ENCODE peak calls at places on chromosome 5, in six cellular contexts. I, T, M, C, K and G are unnamed samples.

GRCh38 chr5:3852154-3852930 is 256.7 kb downstream of the IRX1 start:
- DNase-seq in I (no peak), T (no peak), M (no peak), C (no peak), K (no peak), G (no peak)

GRCh38 chr5:157326440-157327023 is 60.6 kb downstream of the CYFIP2 start:
- DNase-seq in I (no peak), T (no peak), M (no peak), C (no peak), K (no peak), G (no peak)

GRCh38 chr5:5266296-5266695 is 126.2 kb downstream of the ADAMTS16 start:
- DNase-seq in I (no peak), T (no peak), M (no peak), C (no peak), K (no peak), G (no peak)

GRCh38 chr5:43679214-43679613 is 76.2 kb downstream of the NNT start:
- DNase-seq in I (no peak), T (no peak), M (no peak), C (no peak), K (no peak), G (no peak)

GRCh38 chr5:180898621-180899246 is at the start of gene BTNL8:
- DNase-seq in I (no peak), T (no peak), M (no peak), C (no peak), K (no peak), G (no peak)

GRCh38 chr5:94849821-94850736 is 231.6 kb downstream of the SLF1 start:
- DNase-seq in I (peak), T (peak), M (peak), C (peak), K (no peak), G (peak)

GRCh38 chr5:170848033-170848432 is 13.8 kb upstream of the RANBP17 start:
- DNase-seq in I (no peak), T (no peak), M (peak), C (no peak), K (no peak), G (peak)

GRCh38 chr5:63121471-63121870 is 542.9 kb downstream of the LRRC70 start:
- DNase-seq in I (no peak), T (no peak), M (no peak), C (no peak), K (no peak), G (no peak)

GRCh38 chr5:14006823-14007510 is 62.5 kb upstream of the DNAH5 start:
- DNase-seq in I (no peak), T (no peak), M (no peak), C (no peak), K (no peak), G (no peak)

GRCh38 chr5:138336952-138337684 is 948 bp upstream of the FAM53C start:
- DNase-seq in I (no peak), T (peak), M (peak), C (peak), K (no peak), G (peak)

GRCh38 chr5:73435640-73436534 is 12.7 kb downstream of the FOXD1 start:
- DNase-seq in I (no peak), T (peak), M (no peak), C (no peak), K (no peak), G (no peak)
- H3K4me3 ChIP-seq in I (no peak), T (no peak), M (no peak), C (no peak), K (peak), G (no peak)

GRCh38 chr5:77616920-77617319 is 21.6 kb downstream of the OTP start:
- DNase-seq in I (no peak), T (no peak), M (no peak), C (no peak), K (no peak), G (no peak)

GRCh38 chr5:77621440-77621839 is 17.1 kb downstream of the OTP start:
- DNase-seq in I (no peak), T (no peak), M (no peak), C (no peak), K (no peak), G (no peak)

GRCh38 chr5:77623341-77623740 is 15.2 kb downstream of the OTP start:
- DNase-seq in I (no peak), T (no peak), M (no peak), C (no peak), K (no peak), G (no peak)

GRCh38 chr5:77620404-77620803 is 18.1 kb downstream of the OTP start:
- DNase-seq in I (no peak), T (peak), M (no peak), C (peak), K (peak), G (no peak)
- H3K4ac ChIP-seq in I (no peak), T (no peak), M (no peak), C (no peak), K (no peak), G (no peak)

GRCh38 chr5:132272341-132273210 is 15.1 kb downstream of the PDLIM4 start:
- DNase-seq in I (peak), T (peak), M (peak), C (peak), K (peak), G (peak)

GRCh38 chr5:132275367-132276220 is 18.1 kb downstream of the PDLIM4 start:
- DNase-seq in I (no peak), T (no peak), M (no peak), C (no peak), K (no peak), G (no peak)

GRCh38 chr5:132273631-132274030 is 16.1 kb downstream of the PDLIM4 start:
- DNase-seq in I (no peak), T (no peak), M (no peak), C (no peak), K (no peak), G (no peak)

GRCh38 chr5:132271251-132272246 is 14.1 kb downstream of the PDLIM4 start:
- DNase-seq in I (no peak), T (no peak), M (no peak), C (no peak), K (peak), G (no peak)

GRCh38 chr5:132274050-132274869 is 16.8 kb downstream of the PDLIM4 start:
- DNase-seq in I (no peak), T (no peak), M (no peak), C (no peak), K (no peak), G (no peak)
- H2BK5ac ChIP-seq in I (peak), T (no peak), M (no peak), C (no peak), K (no peak), G (no peak)

DNA sequence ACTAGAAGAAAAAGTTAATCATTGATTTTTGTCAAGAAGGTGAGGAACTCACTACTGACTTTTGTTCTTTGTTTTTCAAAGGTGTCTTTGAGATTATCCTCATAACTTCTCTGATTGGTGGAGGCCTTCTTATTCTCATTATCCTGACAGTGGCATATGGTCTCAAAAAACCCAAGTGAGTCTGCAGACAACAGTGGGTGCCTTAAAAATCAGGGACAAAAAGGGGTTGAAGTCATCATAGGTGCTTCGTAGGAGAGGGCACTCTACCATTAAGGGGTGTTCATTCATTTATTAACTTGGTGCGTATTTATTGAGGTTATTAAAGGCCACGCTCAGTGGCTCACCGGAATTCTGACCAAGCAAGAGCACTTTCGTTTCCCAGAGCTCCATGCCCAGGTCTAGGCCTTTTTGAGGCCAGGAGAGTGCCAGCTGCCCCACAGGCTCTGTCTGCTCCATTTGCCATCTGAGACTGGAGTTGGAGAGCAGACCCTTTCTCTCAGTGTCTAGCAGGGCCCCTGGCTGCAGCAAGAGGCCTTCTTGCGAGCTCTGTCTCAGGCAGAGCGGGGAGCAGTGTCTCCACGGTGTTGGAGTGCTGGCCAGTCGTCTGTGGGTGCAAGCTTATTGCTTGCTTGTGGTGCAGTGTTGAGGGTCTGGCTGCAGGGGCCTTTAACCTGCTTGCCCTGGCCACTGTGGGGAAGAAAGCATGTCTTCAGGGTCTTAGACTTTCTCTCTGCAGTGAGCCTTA is 62.4 kb downstream of the IL31RA start:
- DNase-seq in I (no peak), T (no peak), M (no peak), C (no peak), K (peak), G (no peak)
- H3K4me3 ChIP-seq in I (no peak), T (no peak), M (no peak), C (no peak), K (no peak), G (no peak)

GRCh38 chr5:15021286-15022046 is 149.9 kb upstream of the ANKH start:
- DNase-seq in I (no peak), T (peak), M (peak), C (peak), K (no peak), G (peak)
- H3K4ac ChIP-seq in I (no peak), T (no peak), M (no peak), C (peak), K (no peak), G (peak)

DNA sequence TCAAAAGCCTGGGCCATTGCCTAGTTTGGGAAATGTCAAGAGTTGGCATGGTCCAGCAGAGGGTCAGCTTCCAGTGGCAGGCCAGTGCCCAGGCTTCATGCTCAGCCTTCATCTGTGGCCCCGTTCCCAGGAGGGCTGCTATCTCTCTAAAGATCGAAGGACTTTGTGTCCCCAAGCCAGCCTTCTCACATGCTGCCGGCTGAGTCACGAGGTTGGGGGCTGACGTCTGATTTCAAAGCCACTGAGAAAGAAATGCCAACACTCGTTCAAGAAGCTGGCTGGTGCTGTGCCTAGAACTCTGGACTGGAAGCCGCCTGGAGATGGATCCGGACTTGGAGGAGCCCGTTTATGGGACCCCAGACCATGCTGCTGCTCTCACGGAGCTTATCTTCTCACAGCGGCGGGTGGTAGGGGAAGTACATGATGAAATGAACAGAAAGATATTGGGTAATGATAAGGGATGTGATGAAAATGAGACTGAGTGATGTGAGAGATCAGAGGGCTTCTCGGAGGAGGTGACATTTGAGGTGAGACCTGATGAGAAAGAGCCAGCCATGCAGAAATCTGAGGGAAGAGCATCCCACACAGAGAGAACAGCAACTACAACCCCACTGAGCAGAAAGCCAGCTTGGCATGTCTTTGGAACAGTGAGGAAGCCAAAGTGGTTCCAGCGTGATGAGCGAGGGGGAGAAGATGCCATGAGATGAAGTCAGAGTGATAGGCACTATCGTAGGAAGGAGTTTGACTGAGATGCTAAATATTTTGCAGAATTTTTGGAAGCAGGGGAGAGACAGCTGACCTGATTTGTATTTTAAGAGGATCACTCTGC is 54.9 kb upstream of the BOD1 start:
- DNase-seq in I (no peak), T (peak), M (no peak), C (no peak), K (no peak), G (no peak)
- H2BK5ac ChIP-seq in I (no peak), T (no peak), M (no peak), C (no peak), K (peak), G (no peak)

GRCh38 chr5:997001-997474 is 11.6 kb upstream of the NKD2 start:
- DNase-seq in I (no peak), T (peak), M (peak), C (no peak), K (no peak), G (no peak)

GRCh38 chr5:995318-995717 is 13.3 kb upstream of the NKD2 start:
- DNase-seq in I (no peak), T (no peak), M (no peak), C (no peak), K (no peak), G (no peak)

GRCh38 chr5:997711-998110 is 10.9 kb upstream of the NKD2 start:
- DNase-seq in I (no peak), T (no peak), M (no peak), C (no peak), K (no peak), G (no peak)

GRCh38 chr5:994272-994607 is 14.4 kb upstream of the NKD2 start:
- DNase-seq in I (no peak), T (no peak), M (no peak), C (no peak), K (no peak), G (no peak)

DNA sequence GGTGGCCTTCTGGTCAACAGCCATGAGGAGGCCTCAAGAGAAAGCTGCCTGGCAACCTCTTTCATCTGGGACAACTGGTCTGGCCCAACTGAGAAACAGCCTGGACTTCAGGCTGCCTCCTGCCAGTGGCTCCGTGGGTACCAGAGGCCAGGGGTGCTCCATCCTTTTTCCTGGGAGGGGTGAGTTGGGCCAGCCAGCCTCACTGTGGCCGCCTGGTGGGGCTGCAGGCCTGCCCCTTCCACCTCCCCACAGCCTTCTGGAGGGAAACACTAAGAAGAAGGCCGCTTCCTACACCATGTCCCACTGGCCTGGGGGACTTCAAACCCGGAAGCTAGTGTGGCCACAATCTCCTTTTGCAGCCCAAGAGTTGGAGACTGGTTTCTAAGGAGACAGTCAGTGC is 13.8 kb upstream of the NKD2 start:
- DNase-seq in I (no peak), T (no peak), M (no peak), C (no peak), K (peak), G (no peak)
- H3K4me3 ChIP-seq in I (no peak), T (no peak), M (no peak), C (no peak), K (no peak), G (no peak)

DNA sequence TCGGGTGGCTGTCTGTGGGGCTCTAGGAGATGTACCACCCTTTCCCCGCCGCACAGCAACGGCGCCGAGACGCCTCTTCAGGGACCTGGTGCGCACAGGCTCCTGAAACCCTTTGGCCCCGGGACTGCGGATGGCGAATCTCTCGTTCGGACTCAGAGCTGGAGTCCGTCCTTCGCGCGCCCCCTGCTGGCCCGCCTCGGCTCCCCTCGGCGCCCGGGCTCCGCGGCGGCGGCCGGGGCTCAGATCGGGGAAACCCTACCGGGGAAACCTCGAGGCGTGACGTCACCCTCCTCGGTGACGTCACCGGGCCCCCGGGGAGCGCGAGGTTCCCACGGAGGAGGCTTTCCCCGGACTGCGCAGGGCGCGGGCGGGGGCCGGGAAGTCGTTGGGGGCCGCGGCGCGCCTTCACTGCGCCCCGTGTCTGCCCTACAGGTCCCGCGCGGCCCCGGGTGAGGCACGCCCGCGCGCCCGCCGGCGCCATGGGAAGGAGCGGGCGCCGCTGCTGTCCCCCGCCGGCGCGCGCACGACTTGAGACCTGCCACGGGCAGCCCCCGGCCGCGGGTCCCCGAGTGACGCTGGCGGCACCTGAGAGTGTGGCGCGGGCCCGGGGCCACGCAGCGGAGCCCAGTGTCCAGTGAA is 7.9 kb downstream of the PRR7 start:
- DNase-seq in I (peak), T (peak), M (peak), C (peak), K (peak), G (peak)
- H3K4ac ChIP-seq in I (peak), T (no peak), M (no peak), C (no peak), K (no peak), G (no peak)

GRCh38 chr5:161687316-161687715 is 1.8 kb downstream of the GABRA6 start:
- DNase-seq in I (no peak), T (no peak), M (no peak), C (no peak), K (no peak), G (no peak)
- H2BK5ac ChIP-seq in I (no peak), T (no peak), M (no peak), C (no peak), K (no peak), G (no peak)

DNA sequence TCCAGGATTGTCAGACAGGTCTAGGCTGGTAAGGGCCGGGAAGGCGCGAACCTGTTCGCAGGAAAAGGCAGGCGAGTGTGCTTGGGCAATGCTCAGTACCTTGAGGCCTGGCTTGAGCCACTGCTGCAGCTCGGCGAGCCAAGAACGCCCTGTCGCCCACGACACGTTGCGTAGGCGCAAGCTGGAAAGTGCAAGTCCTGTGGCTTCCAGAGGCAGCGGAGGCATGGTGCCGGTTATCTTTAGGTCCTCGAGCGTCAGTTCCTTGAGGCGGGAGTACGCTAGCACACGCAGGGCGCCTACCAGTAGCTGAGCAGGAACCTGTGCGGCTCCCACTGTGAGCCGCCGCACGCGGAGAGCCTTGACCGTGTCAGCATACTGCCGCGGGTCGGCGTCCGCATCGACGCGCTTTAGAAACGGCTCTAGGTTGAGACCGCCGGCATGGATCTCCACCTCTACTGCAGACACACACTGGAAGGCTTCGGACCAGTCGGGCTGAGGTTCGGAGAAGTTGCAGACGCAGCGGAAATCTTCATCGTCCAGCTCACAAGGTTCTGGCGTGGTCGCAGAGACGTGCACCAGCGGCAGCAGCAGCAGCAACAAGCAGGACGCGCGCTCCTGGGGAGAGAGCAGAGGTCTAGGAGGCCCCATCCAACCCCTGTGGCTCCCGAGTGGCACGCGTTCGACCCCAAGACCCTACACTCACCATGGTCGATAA is 452 bp downstream of the CD14 start:
- DNase-seq in I (no peak), T (no peak), M (no peak), C (peak), K (no peak), G (peak)
- H3K4me3 ChIP-seq in I (no peak), T (no peak), M (peak), C (no peak), K (no peak), G (peak)